ENCODE peak calls at places on chromosomes 13 and 19, in four cellular contexts. K is breast epithelium, Z is spleen, N is H1. B is an unnamed sample.

GRCh38 chr19:29563688-29564087 is 37.9 kb downstream of the VSTM2B start:
- DNase-seq in Z (no peak), N (no peak), K (no peak), B (no peak)

GRCh38 chr13:62093984-62094383 is 678.3 kb upstream of the PCDH20 start:
- DNase-seq in N (no peak), Z (no peak), K (no peak), B (no peak)

GRCh38 chr19:956747-957451 is 27.2 kb upstream of the WDR18 start:
- DNase-seq in Z (no peak), N (no peak), K (no peak), B (no peak)

GRCh38 chr13:30907167-30907761 is 1.2 kb downstream of the MEDAG start:
- DNase-seq in Z (no peak), K (no peak), N (no peak), B (peak; percentile 65)

GRCh38 chr19:383922-384800 is 24.8 kb downstream of the C2CD4C start:
- DNase-seq in Z (peak; percentile 75), K (peak; percentile 50), N (peak; percentile 41), B (peak; percentile 21)

GRCh38 chr19:8552810-8553209 is 24.4 kb downstream of the MYO1F start:
- DNase-seq in N (peak; percentile 10), Z (no peak), K (no peak), B (no peak)

GRCh38 chr19:41306394-41306793 is 3.6 kb upstream of the CCDC97 start:
- DNase-seq in K (no peak), Z (no peak), N (no peak), B (no peak)

GRCh38 chr13:49693191-49693733 is 2.0 kb upstream of the EBPL start:
- DNase-seq in K (no peak), N (no peak), Z (no peak), B (no peak)

GRCh38 chr13:51978836-51979556 is 32.3 kb downstream of the ATP7B start:
- DNase-seq in N (no peak), Z (no peak), K (no peak), B (no peak)

GRCh38 chr19:42281175-42282035 is 12.4 kb downstream of the CIC start:
- DNase-seq in K (no peak), Z (peak; percentile 88), N (no peak), B (peak; percentile 88)

GRCh38 chr19:12090807-12091206 is 26.3 kb downstream of the ZNF844 start:
- DNase-seq in K (no peak), Z (peak; percentile 85), N (no peak), B (peak; percentile 64)

GRCh38 chr13:112592647-112593046 is 4.7 kb upstream of the TUBGCP3 start:
- DNase-seq in N (no peak), K (no peak), Z (peak; percentile 60), B (no peak)

GRCh38 chr19:10868872-10869547 is 2.3 kb upstream of the CARM1 start:
- DNase-seq in K (no peak), N (no peak), Z (peak; percentile 80), B (no peak)

GRCh38 chr19:11195169-11195568 is 2.2 kb downstream of the KANK2 start:
- DNase-seq in K (no peak), N (no peak), Z (no peak), B (no peak)

GRCh38 chr13:37640499-37640898 is 41.9 kb upstream of the POSTN start:
- DNase-seq in K (no peak), N (no peak), Z (no peak), B (no peak)

GRCh38 chr13:23610187-23610576 is 40.0 kb downstream of the TNFRSF19 start:
- DNase-seq in N (no peak), Z (no peak), K (no peak), B (no peak)

GRCh38 chr19:1062387-1063029 is 4.5 kb upstream of the ARHGAP45 start:
- DNase-seq in K (no peak), Z (peak; percentile 79), N (no peak), B (no peak)

GRCh38 chr13:67588607-67589006 is 358.5 kb upstream of the PCDH9 start:
- DNase-seq in N (no peak), K (no peak), Z (no peak), B (no peak)
- H3K27ac ChIP-seq in N (no peak overlapping the region), K (no peak overlapping the region), Z (no peak overlapping the region), B (no peak overlapping the region)

DNA sequence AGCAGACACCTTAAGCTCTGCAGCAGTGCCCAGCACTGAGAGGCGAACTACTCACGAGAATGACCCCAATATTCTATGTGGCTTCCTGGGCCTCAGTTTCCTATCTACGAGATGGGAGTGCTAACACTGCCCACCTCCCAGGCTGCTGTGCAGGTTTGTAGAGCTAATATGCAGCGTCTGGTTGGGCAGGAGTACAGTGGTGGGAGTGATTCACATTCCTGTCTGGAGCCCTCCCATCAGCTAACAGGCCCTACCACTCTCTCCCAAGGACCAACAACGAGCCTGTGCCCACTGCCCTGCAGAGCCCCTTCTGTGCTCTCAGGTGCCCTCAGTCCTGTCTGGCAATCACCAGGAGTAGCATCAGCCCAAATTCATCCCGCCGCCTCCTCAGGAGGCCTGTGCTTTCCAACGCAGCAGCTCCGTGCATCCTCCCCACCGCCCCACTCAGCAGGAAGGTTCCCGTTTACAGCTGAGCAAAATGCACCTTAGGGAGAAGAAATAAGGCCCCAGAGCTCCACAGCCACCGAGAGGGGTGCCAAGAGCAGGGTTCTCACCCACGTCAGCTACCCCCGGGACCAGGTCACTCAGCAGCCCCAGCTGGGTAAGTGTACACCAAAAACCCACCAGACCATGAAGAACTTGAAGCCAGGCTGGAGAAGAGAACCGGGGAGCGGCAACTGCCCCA is 6.6 kb downstream of the AKT2 start:
- DNase-seq in K (no peak), Z (peak; percentile 54), N (no peak), B (no peak)
- H3K4me1 ChIP-seq in K (peaks cover 22% of the 10 kb centered on the region), Z (peaks cover 90% of the 10 kb centered on the region), N (no peaks in the 10 kb centered on the region), B (peaks cover 61% of the 10 kb centered on the region)

GRCh38 chr19:45779231-45780145 is 2.8 kb downstream of the DMPK start:
- DNase-seq in K (peak; percentile 92), N (peak; percentile 77), Z (peak; percentile 92), B (peak; percentile 97)
- TF ChIP-seq POLR2AphosphoS5 in K (no peak), N (no peak), Z (peak; percentile 49), B (no peak)

GRCh38 chr19:14507704-14508246 is 10.4 kb downstream of the DNAJB1 start:
- DNase-seq in N (no peak), Z (no peak), K (no peak), B (peak; percentile 64)

GRCh38 chr19:14511245-14511625 is 7.0 kb downstream of the DNAJB1 start:
- DNase-seq in Z (no peak), K (no peak), N (no peak), B (no peak)

GRCh38 chr19:14512420-14512961 is 5.7 kb downstream of the DNAJB1 start:
- DNase-seq in Z (no peak), K (no peak), N (no peak), B (no peak)

GRCh38 chr19:14505488-14506239 is 9.7 kb upstream of the GIPC1 start:
- DNase-seq in Z (peak; percentile 92), N (no peak), K (peak; percentile 70), B (peak; percentile 89)

GRCh38 chr19:14509382-14509781 is 8.8 kb downstream of the DNAJB1 start:
- DNase-seq in N (no peak), K (no peak), Z (no peak), B (no peak)
- H3K27ac ChIP-seq in N (no peak overlapping the region), K (no peak overlapping the region), Z (peak overlapping the region; percentile 80), B (peak overlapping the region; percentile 83)

GRCh38 chr19:21607453-21607852 is 102.1 kb downstream of the ZNF429 start:
- DNase-seq in N (no peak), Z (no peak), K (no peak), B (no peak)
- H3K4me1 ChIP-seq in N (peaks cover 22% of the 10 kb centered on the region), Z (peaks cover 15% of the 10 kb centered on the region), K (no peaks in the 10 kb centered on the region), B (peaks cover 11% of the 10 kb centered on the region)

GRCh38 chr19:3480383-3481091 is at the start of gene SMIM24:
- DNase-seq in Z (no peak), N (no peak), K (no peak), B (peak; percentile 76)
- TF ChIP-seq POLR2AphosphoS5 in Z (no peak), N (no peak), K (no peak), B (no peak)

GRCh38 chr13:58202099-58202498 is 570.6 kb downstream of the PCDH17 start:
- DNase-seq in N (no peak), K (no peak), Z (no peak), B (no peak)
- H3K27ac ChIP-seq in N (no peak overlapping the region), K (no peak overlapping the region), Z (no peak overlapping the region), B (no peak overlapping the region)

GRCh38 chr19:57192993-57193392 is 1.7 kb downstream of the ZNF264 start:
- DNase-seq in N (no peak), Z (no peak), K (no peak), B (no peak)

GRCh38 chr19:57191141-57192063 is at the start of gene ZNF264:
- DNase-seq in N (peak; percentile 19), Z (peak; percentile 96), K (peak; percentile 91), B (peak; percentile 97)

GRCh38 chr19:57190301-57190700 is 999 bp upstream of the ZNF264 start:
- DNase-seq in Z (no peak), N (no peak), K (no peak), B (no peak)

DNA sequence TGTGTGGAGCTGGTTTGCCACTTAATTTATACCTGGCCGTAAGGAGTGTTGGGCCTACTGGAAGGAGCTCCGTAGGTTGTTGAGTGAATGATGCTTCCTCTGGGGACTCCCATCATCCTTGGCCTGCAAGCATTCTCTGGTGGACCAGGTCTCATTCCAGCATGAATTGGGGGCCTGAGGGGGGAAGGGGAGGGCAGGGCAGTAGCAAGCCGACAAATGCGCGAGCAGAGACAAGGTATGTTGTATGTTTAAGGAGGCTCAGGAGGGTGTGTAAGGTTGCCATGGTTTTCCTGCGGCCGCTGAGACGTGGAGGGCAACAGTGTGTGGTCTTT is 730 bp downstream of the ZNF264 start:
- DNase-seq in K (no peak), Z (no peak), N (no peak), B (no peak)
- H3K4me1 ChIP-seq in K (no peaks in the 10 kb centered on the region), Z (peaks cover 29% of the 10 kb centered on the region), N (no peaks in the 10 kb centered on the region), B (peaks cover 17% of the 10 kb centered on the region)

DNA sequence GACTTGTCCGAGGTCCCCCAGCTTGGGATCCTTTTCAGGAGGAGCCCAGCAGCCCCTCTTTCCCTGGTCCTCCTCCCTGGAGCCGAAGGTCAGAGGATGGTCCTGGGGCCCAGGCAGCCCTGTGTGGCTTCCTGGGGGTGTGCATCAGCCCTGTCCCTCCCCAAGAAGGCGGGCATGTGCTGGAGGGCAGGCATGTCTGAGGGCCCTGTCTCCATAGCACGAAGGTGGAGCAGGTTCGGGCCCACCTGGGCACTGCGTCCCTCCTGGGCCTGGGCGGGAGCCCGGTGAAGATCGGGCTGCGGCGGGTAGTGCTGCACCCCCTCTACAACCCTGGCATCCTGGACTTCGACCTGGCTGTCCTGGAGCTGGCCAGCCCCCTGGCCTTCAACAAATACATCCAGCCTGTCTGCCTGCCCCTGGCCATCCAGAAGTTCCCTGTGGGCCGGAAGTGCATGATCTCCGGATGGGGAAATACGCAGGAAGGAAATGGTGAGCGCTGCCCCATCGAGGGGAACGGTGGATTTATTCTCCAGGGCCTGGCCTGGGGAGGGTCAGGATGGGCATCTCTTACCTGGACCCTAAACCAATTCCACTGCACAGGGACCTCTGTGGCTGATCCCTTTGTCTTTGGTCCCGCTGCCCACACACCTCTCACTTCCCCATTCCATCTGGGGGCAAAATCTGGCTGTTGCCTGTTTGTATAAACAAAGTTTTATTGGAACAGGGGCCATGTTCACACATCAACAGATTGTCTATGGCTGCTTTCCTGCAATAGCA is 10.9 kb downstream of the TIMM13 start:
- DNase-seq in N (no peak), K (no peak), Z (no peak), B (no peak)
- TF ChIP-seq POLR2AphosphoS5 in N (no peak), K (no peak), Z (peak; percentile 59), B (no peak)

GRCh38 chr19:19613456-19613855 is 5.0 kb downstream of the PBX4 start:
- DNase-seq in N (no peak), Z (no peak), K (no peak), B (no peak)
- H3K27ac ChIP-seq in N (no peak overlapping the region), Z (no peak overlapping the region), K (no peak overlapping the region), B (no peak overlapping the region)